ENCODE peak calls at places on chromosomes 7 and 10, in nine cellular contexts. C is HuH-7; Z is stimulated activated CD4-positive, alpha-beta T cell treated with anti-CD3 and anti-CD28 coated beads, Interleukin-1b, Interleukin-23, amount 100 ng/mL, for 48 hours; X is GM23248; V is Calu3; R is iris pigment epithelial cell; W is ACHN; J is OCI-M1; H is HL-60. A is an unnamed sample.

GRCh38 chr10:97765201-97765600 is 6.6 kb downstream of the SFRP5 start:
- DNase-seq in C (no peak), Z (no peak), X (no peak), V (no peak), R (no peak), W (no peak), J (no peak), H (no peak), A (no peak)

GRCh38 chr7:11412036-11412435 is 420.0 kb downstream of the THSD7A start:
- DNase-seq in C (no peak), Z (no peak), X (no peak), V (no peak), R (no peak), W (no peak), J (no peak), H (no peak), A (no peak)

GRCh38 chr7:101018271-101019167 is 1.4 kb upstream of the MUC17 start:
- DNase-seq in C (no peak), Z (no peak), X (no peak), V (no peak), R (peak), W (no peak), J (no peak), H (peak), A (peak)

GRCh38 chr7:130277763-130278643 is 11.3 kb downstream of the CPA2 start:
- DNase-seq in C (peak), Z (no peak), X (peak), V (peak), R (peak), W (peak), J (peak), H (no peak), A (peak)

GRCh38 chr7:45894665-45895062 is 6.4 kb downstream of the IGFBP1 start:
- DNase-seq in C (no peak), Z (no peak), X (no peak), V (no peak), R (no peak), W (no peak), J (no peak), H (no peak), A (no peak)

GRCh38 chr7:43669286-43670081 is 59.8 kb downstream of the COA1 start:
- DNase-seq in C (no peak), Z (peak), X (peak), V (peak), R (peak), W (peak), J (no peak), H (no peak), A (peak)

GRCh38 chr7:37445064-37445723 is 3.5 kb downstream of the ELMO1 start:
- DNase-seq in C (no peak), Z (no peak), X (no peak), V (no peak), R (no peak), W (no peak), J (no peak), H (peak), A (no peak)

GRCh38 chr10:6918305-6918704 is 338.2 kb upstream of the PRKCQ start:
- DNase-seq in C (no peak), Z (peak), X (peak), V (peak), R (peak), W (no peak), J (peak), H (no peak), A (peak)

GRCh38 chr10:118343115-118343514 is 991 bp upstream of the FAM204A start:
- DNase-seq in C (no peak), Z (no peak), X (peak), V (no peak), R (peak), W (peak), J (no peak), H (no peak), A (no peak)

A was measured in GM23338.